ENCODE peak calls at places on chromosomes 11 and 22, in five cellular contexts. W is IMR-90, M is psoas muscle, N is Peyer's patch, F is mesendoderm. G is an unnamed sample.

GRCh38 chr11:109112748-109113378 is 309.1 kb upstream of the C11orf87 start:
- DNase-seq in W (no peak), M (no peak), N (no peak), F (peak; percentile 23), G (no peak)

GRCh38 chr22:20021196-20022181 is 579 bp downstream of the TANGO2 start:
- DNase-seq in W (peak; percentile 54), M (peak; percentile 91), N (peak; percentile 59), F (no peak), G (peak; percentile 41)

GRCh38 chr11:48109046-48109666 is 107.5 kb upstream of the OR4B1 start:
- DNase-seq in W (peak; percentile 63), M (no peak), N (no peak), F (peak; percentile 51), G (no peak)

GRCh38 chr11:3840289-3840869 is 380 bp downstream of the RHOG start:
- DNase-seq in W (no peak), M (no peak), N (peak; percentile 90), F (no peak), G (no peak)

GRCh38 chr11:118609380-118610219 is 2.2 kb downstream of the PHLDB1 start:
- DNase-seq in W (peak; percentile 34), M (no peak), N (no peak), F (peak; percentile 26), G (peak; percentile 60)

GRCh38 chr11:45513806-45514340 is 151.5 kb downstream of the CHST1 start:
- DNase-seq in W (no peak), M (no peak), N (no peak), F (peak; percentile 10), G (no peak)

GRCh38 chr11:63523151-63523550 is 13.5 kb upstream of the PLAAT4 start:
- DNase-seq in W (no peak), M (no peak), N (no peak), F (no peak), G (no peak)

GRCh38 chr11:20050551-20051333 is 109.5 kb downstream of the DBX1 start:
- DNase-seq in W (no peak), M (no peak), N (no peak), F (peak; percentile 84), G (no peak)

GRCh38 chr22:19597399-19597735 is 73.2 kb upstream of the CLDN5 start:
- DNase-seq in W (no peak), M (no peak), N (no peak), F (no peak), G (no peak)

GRCh38 chr11:104306862-104307474 is 143.0 kb upstream of the PDGFD start:
- DNase-seq in W (no peak), M (no peak), N (no peak), F (no peak), G (no peak)
- H3K27ac ChIP-seq in W (no peak overlapping the region), M (no peak overlapping the region), N (no peak overlapping the region), F (no peak overlapping the region), G (no peak overlapping the region)

DNA sequence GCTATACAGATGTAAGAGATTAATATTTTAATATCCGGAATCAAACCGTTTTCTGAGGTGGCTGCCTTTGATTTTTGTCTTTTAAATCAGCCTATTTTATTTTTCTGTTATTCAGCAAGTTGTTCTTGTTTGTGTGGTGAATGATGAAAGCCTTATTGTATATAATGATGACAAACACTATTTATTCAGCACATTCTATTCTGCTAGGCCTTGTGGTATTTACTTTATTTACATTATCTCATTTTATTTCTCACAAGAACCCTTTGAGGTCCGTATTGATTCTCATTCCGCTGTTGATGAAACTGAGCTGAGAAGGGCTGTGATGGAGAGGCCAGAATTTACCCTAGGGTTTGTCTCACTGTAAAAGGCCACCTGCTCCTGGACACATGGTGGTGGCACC is 40.5 kb downstream of the KREMEN1 start:
- DNase-seq in W (peak; percentile 57), M (no peak), N (no peak), F (no peak), G (no peak)
- H3K27ac ChIP-seq in W (no peak overlapping the region), M (no peak overlapping the region), N (no peak overlapping the region), F (no peak overlapping the region), G (peak overlapping the region; percentile 46)

GRCh38 chr22:30922151-30922611 is 46.4 kb downstream of the MORC2 start:
- DNase-seq in W (peak; percentile 27), M (peak; percentile 83), N (peak; percentile 79), F (no peak), G (peak; percentile 56)
- H3K27ac ChIP-seq in W (no peak overlapping the region), M (peak overlapping the region; percentile 30), N (peak overlapping the region; percentile 45), F (no peak overlapping the region), G (no peak overlapping the region)

GRCh38 chr11:693415-693831 is 1.6 kb downstream of the DEAF1 start:
- DNase-seq in W (no peak), M (no peak), N (no peak), F (no peak), G (no peak)

GRCh38 chr11:691710-692590 is 3.1 kb downstream of the DEAF1 start:
- DNase-seq in W (no peak), M (no peak), N (no peak), F (no peak), G (no peak)

GRCh38 chr11:694563-695331 is at the start of gene DEAF1:
- DNase-seq in W (peak; percentile 96), M (peak; percentile 100), N (peak; percentile 100), F (peak; percentile 98), G (peak; percentile 78)

GRCh38 chr11:693887-694562 is 997 bp downstream of the DEAF1 start:
- DNase-seq in W (no peak), M (no peak), N (no peak), F (no peak), G (no peak)

GRCh38 chr11:692824-693414 is 2.1 kb downstream of the DEAF1 start:
- DNase-seq in W (no peak), M (no peak), N (no peak), F (no peak), G (no peak)
- H3K27ac ChIP-seq in W (no peak overlapping the region), M (peak overlapping the region; percentile 66), N (no peak overlapping the region), F (no peak overlapping the region), G (no peak overlapping the region)

DNA sequence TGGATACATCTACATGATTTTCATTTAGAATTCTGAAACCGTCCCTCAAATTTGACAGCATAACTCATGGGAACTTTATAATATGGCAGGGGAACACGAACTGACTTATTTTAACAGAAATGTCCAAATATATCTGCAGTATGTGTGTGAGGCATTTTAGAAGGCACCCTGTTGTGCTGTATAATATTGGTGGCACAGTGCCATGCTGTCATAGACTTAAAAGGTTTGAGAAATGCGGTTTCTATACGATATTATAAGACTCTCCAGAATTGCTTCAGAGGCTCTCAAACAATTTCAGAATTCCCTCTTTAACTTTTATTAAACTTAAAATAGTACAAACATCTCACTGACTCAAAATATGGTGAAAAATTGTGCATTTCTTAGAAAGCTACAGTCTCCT is 181.6 kb downstream of the MSANTD4 start:
- DNase-seq in W (no peak), M (no peak), N (no peak), F (no peak), G (no peak)
- H3K27ac ChIP-seq in W (no peak overlapping the region), M (no peak overlapping the region), N (no peak overlapping the region), F (no peak overlapping the region), G (no peak overlapping the region)

GRCh38 chr11:117189191-117189940 is 9.8 kb upstream of the TAGLN start:
- DNase-seq in W (no peak), M (no peak), N (no peak), F (no peak), G (no peak)
- H3K27ac ChIP-seq in W (no peak overlapping the region), M (no peak overlapping the region), N (peak overlapping the region; percentile 60), F (no peak overlapping the region), G (no peak overlapping the region)

DNA sequence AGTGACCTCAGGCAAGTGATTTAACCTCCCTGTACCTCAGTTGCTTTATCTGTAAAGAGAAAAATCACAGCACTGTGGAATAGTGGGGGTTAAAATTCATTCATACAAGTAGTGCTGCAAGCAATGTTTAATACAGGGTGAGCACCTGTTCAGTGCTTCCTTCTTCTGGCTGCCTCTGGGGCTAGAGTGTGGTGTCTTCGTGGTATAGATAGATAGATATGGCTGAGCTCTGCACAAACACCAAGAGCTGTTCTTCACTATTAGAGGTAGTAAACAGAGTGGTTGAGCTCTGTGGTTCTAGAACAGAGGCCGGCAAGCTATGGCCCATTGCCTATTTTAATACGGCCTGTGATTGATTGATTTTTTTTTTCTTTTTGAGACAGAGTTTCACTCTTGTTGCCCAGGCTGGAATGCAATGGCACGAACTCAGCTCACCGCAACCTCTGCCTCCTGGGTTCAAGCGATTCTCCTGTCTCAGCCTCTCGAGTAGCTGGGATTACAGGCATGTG is 32.9 kb downstream of the LIMK2 start:
- DNase-seq in W (no peak), M (no peak), N (no peak), F (no peak), G (no peak)
- H3K27ac ChIP-seq in W (no peak overlapping the region), M (peak overlapping the region; percentile 75), N (no peak overlapping the region), F (peak overlapping the region; percentile 62), G (no peak overlapping the region)

GRCh38 chr11:128465946-128466688 is 121.2 kb downstream of the ETS1 start:
- DNase-seq in W (no peak), M (no peak), N (no peak), F (no peak), G (no peak)

GRCh38 chr11:128467041-128467440 is 120.3 kb downstream of the ETS1 start:
- DNase-seq in W (no peak), M (no peak), N (no peak), F (no peak), G (no peak)

GRCh38 chr11:128468106-128468505 is 119.3 kb downstream of the ETS1 start:
- DNase-seq in W (no peak), M (no peak), N (no peak), F (no peak), G (no peak)

GRCh38 chr11:128469220-128469619 is 118.1 kb downstream of the ETS1 start:
- DNase-seq in W (no peak), M (no peak), N (no peak), F (no peak), G (no peak)

DNA sequence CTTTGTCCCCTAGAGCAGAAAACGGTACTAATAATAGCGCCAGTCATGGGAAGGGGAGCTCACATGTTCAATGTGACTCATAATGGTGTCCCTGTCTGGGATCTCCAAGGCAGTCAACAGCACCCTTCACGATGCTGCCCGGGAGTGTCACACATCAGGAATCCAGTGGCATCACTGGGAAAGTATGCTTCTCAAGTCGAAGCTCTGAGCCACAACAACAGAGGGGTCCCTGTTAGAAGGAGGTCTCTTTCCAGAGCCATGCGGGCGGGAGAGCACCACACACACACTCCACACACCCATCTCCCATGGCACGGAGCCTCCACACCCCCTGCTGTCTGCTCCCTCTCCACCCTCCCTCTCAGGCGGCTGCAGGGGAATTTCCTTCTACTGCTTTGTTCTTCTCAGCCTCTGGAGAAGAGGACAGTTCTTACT is 119.7 kb downstream of the ETS1 start:
- DNase-seq in W (peak; percentile 100), M (peak; percentile 60), N (no peak), F (peak; percentile 86), G (no peak)
- H3K27ac ChIP-seq in W (peak overlapping the region; percentile 10), M (peak overlapping the region; percentile 51), N (peak overlapping the region; percentile 74), F (no peak overlapping the region), G (peak overlapping the region; percentile 25)

GRCh38 chr22:21650280-21650679 is 8.2 kb downstream of the SDF2L1 start:
- DNase-seq in W (no peak), M (no peak), N (no peak), F (no peak), G (no peak)

GRCh38 chr22:21652010-21652546 is 10.0 kb downstream of the SDF2L1 start:
- DNase-seq in W (peak; percentile 81), M (peak; percentile 90), N (peak; percentile 90), F (peak; percentile 93), G (peak; percentile 49)

GRCh38 chr22:21650823-21651520 is 8.9 kb downstream of the SDF2L1 start:
- DNase-seq in W (no peak), M (no peak), N (no peak), F (peak; percentile 40), G (no peak)

GRCh38 chr22:21651521-21652009 is 9.5 kb downstream of the SDF2L1 start:
- DNase-seq in W (no peak), M (no peak), N (no peak), F (no peak), G (no peak)

GRCh38 chr22:21652547-21653545 is 10.7 kb downstream of the SDF2L1 start:
- DNase-seq in W (no peak), M (no peak), N (no peak), F (peak; percentile 43), G (no peak)
- H3K27ac ChIP-seq in W (peak overlapping the region; percentile 6), M (no peak overlapping the region), N (no peak overlapping the region), F (peak overlapping the region; percentile 65), G (no peak overlapping the region)